ENCODE peak calls at places on chromosomes 3 and 15, in nine cellular contexts. One of them, this sample, is unnamed.

GRCh38 chr3:53140575-53141467 is 10.6 kb upstream of the RFT1 start:
- DNase-seq in lower leg skin: no peak
- DNase-seq in PC-3: peak
- DNase-seq in heart left ventricle: no peak
- DNase-seq in choroid plexus epithelial cell: peak
- DNase-seq in AG09309: no peak
- DNase-seq in upper lobe of right lung: peak
- DNase-seq in cardiac muscle cell: peak
- DNase-seq in psoas muscle: no peak
- DNase-seq in this sample: no peak

GRCh38 chr3:55532806-55533205 is 45.7 kb upstream of the WNT5A start:
- DNase-seq in lower leg skin: no peak
- DNase-seq in heart left ventricle: no peak
- DNase-seq in cardiac muscle cell: no peak
- DNase-seq in psoas muscle: no peak
- DNase-seq in AG09309: no peak
- DNase-seq in PC-3: no peak
- DNase-seq in upper lobe of right lung: no peak
- DNase-seq in choroid plexus epithelial cell: peak
- DNase-seq in this sample: no peak

GRCh38 chr3:113696658-113697191 is 283 bp upstream of the USF3 start:
- DNase-seq in AG09309: peak
- DNase-seq in heart left ventricle: peak
- DNase-seq in lower leg skin: peak
- DNase-seq in upper lobe of right lung: peak
- DNase-seq in choroid plexus epithelial cell: peak
- DNase-seq in PC-3: peak
- DNase-seq in cardiac muscle cell: peak
- DNase-seq in psoas muscle: peak
- DNase-seq in this sample: peak

GRCh38 chr3:183576487-183577107 is 21.1 kb upstream of the KLHL6 start:
- DNase-seq in choroid plexus epithelial cell: peak
- DNase-seq in heart left ventricle: no peak
- DNase-seq in cardiac muscle cell: peak
- DNase-seq in lower leg skin: no peak
- DNase-seq in PC-3: no peak
- DNase-seq in psoas muscle: no peak
- DNase-seq in AG09309: no peak
- DNase-seq in upper lobe of right lung: no peak
- DNase-seq in this sample: no peak

GRCh38 chr3:7640787-7641186 is 779.9 kb downstream of the GRM7 start:
- DNase-seq in choroid plexus epithelial cell: no peak
- DNase-seq in heart left ventricle: no peak
- DNase-seq in lower leg skin: no peak
- DNase-seq in upper lobe of right lung: no peak
- DNase-seq in AG09309: no peak
- DNase-seq in PC-3: no peak
- DNase-seq in cardiac muscle cell: no peak
- DNase-seq in psoas muscle: no peak
- DNase-seq in this sample: no peak

GRCh38 chr15:37810381-37810780 is 124.1 kb upstream of the TMCO5A start:
- DNase-seq in cardiac muscle cell: no peak
- DNase-seq in PC-3: no peak
- DNase-seq in psoas muscle: no peak
- DNase-seq in choroid plexus epithelial cell: no peak
- DNase-seq in heart left ventricle: no peak
- DNase-seq in upper lobe of right lung: no peak
- DNase-seq in AG09309: no peak
- DNase-seq in lower leg skin: no peak
- DNase-seq in this sample: no peak

GRCh38 chr3:186883686-186884058 is 41.2 kb downstream of the ADIPOQ start:
- DNase-seq in upper lobe of right lung: no peak
- DNase-seq in lower leg skin: no peak
- DNase-seq in heart left ventricle: no peak
- DNase-seq in PC-3: no peak
- DNase-seq in AG09309: no peak
- DNase-seq in choroid plexus epithelial cell: no peak
- DNase-seq in cardiac muscle cell: no peak
- DNase-seq in psoas muscle: no peak
- DNase-seq in this sample: no peak

GRCh38 chr3:15317164-15317477 is 15.3 kb downstream of the SH3BP5 start:
- DNase-seq in AG09309: no peak
- DNase-seq in psoas muscle: peak
- DNase-seq in PC-3: no peak
- DNase-seq in cardiac muscle cell: peak
- DNase-seq in heart left ventricle: peak
- DNase-seq in choroid plexus epithelial cell: no peak
- DNase-seq in upper lobe of right lung: no peak
- DNase-seq in lower leg skin: peak
- DNase-seq in this sample: no peak

GRCh38 chr15:64774556-64775523 is 549 bp downstream of the RBPMS2 start:
- DNase-seq in cardiac muscle cell: peak
- DNase-seq in PC-3: no peak
- DNase-seq in heart left ventricle: peak
- DNase-seq in lower leg skin: no peak
- DNase-seq in choroid plexus epithelial cell: no peak
- DNase-seq in psoas muscle: no peak
- DNase-seq in AG09309: no peak
- DNase-seq in upper lobe of right lung: no peak
- DNase-seq in this sample: no peak

GRCh38 chr3:36677331-36678007 is 86.9 kb downstream of the DCLK3 start:
- DNase-seq in lower leg skin: no peak
- DNase-seq in AG09309: peak
- DNase-seq in upper lobe of right lung: no peak
- DNase-seq in PC-3: peak
- DNase-seq in choroid plexus epithelial cell: peak
- DNase-seq in heart left ventricle: no peak
- DNase-seq in psoas muscle: no peak
- DNase-seq in cardiac muscle cell: peak
- DNase-seq in this sample: no peak

GRCh38 chr3:141275511-141275910 is 43.9 kb downstream of the PXYLP1 start:
- DNase-seq in heart left ventricle: no peak
- DNase-seq in psoas muscle: no peak
- DNase-seq in cardiac muscle cell: no peak
- DNase-seq in lower leg skin: no peak
- DNase-seq in AG09309: no peak
- DNase-seq in choroid plexus epithelial cell: peak
- DNase-seq in upper lobe of right lung: no peak
- DNase-seq in PC-3: peak
- DNase-seq in this sample: no peak

GRCh38 chr3:98914210-98915080 is 12.9 kb upstream of the DCBLD2 start:
- DNase-seq in upper lobe of right lung: no peak
- DNase-seq in AG09309: no peak
- DNase-seq in heart left ventricle: no peak
- DNase-seq in PC-3: peak
- DNase-seq in cardiac muscle cell: no peak
- DNase-seq in choroid plexus epithelial cell: peak
- DNase-seq in lower leg skin: no peak
- DNase-seq in psoas muscle: no peak
- DNase-seq in this sample: no peak

GRCh38 chr15:39255760-39256159 is 325.1 kb upstream of the THBS1 start:
- DNase-seq in psoas muscle: no peak
- DNase-seq in heart left ventricle: no peak
- DNase-seq in PC-3: no peak
- DNase-seq in cardiac muscle cell: no peak
- DNase-seq in upper lobe of right lung: no peak
- DNase-seq in choroid plexus epithelial cell: no peak
- DNase-seq in AG09309: no peak
- DNase-seq in lower leg skin: no peak
- DNase-seq in this sample: no peak

GRCh38 chr3:98972155-98972554 is 70.7 kb upstream of the DCBLD2 start:
- DNase-seq in cardiac muscle cell: peak
- DNase-seq in lower leg skin: no peak
- DNase-seq in PC-3: peak
- DNase-seq in AG09309: peak
- DNase-seq in heart left ventricle: no peak
- DNase-seq in choroid plexus epithelial cell: peak
- DNase-seq in upper lobe of right lung: no peak
- DNase-seq in psoas muscle: no peak
- DNase-seq in this sample: no peak

GRCh38 chr3:191136347-191136746 is 62.7 kb upstream of the OSTN start:
- DNase-seq in heart left ventricle: no peak
- DNase-seq in PC-3: peak
- DNase-seq in AG09309: no peak
- DNase-seq in psoas muscle: no peak
- DNase-seq in upper lobe of right lung: no peak
- DNase-seq in choroid plexus epithelial cell: peak
- DNase-seq in lower leg skin: no peak
- DNase-seq in cardiac muscle cell: peak
- DNase-seq in this sample: no peak
- TF ChIP-seq CTCF in heart left ventricle: peak
- TF ChIP-seq CTCF in PC-3: peak
- TF ChIP-seq CTCF in AG09309: peak
- TF ChIP-seq CTCF in psoas muscle: no peak
- TF ChIP-seq CTCF in upper lobe of right lung: peak
- TF ChIP-seq CTCF in choroid plexus epithelial cell: peak
- TF ChIP-seq CTCF in lower leg skin: no peak
- TF ChIP-seq CTCF in cardiac muscle cell: peak
- TF ChIP-seq CTCF in this sample: no peak

DNA sequence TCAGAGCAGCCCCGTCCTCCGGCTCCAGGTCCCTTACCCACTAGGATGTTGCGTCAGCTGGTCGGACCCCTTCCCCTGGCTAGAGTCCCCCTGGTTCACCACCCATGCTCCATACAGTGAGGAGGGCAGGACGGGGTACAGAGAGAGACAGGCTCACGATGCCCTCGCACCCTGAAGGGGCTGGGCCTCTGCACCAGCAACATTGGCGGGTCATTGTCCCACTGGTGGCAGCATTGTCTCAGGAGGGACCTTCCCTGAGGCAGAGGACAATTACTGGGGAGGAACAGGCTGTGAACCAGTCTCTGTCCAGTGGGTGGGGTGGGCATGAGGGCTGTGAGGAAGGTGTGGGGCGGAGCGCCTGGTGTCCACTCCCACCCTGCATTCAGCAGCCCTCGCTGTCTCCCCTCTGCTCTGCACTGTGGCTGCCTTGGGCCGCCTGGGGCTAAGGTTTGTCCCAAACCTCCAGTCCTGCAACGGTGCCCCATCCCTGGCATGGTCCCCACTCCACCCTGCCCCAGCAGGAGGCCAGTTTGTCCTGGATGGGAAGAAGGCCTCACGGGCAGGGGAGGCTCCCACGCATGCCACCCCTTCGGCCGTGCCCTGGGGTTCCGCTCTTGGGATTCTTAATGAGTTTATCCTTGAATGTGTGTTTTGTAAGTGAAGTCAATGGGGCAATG is 48.0 kb upstream of the KLF13 start:
- DNase-seq in psoas muscle: peak
- DNase-seq in choroid plexus epithelial cell: no peak
- DNase-seq in AG09309: no peak
- DNase-seq in upper lobe of right lung: peak
- DNase-seq in lower leg skin: peak
- DNase-seq in PC-3: no peak
- DNase-seq in cardiac muscle cell: no peak
- DNase-seq in heart left ventricle: no peak
- DNase-seq in this sample: peak
- TF ChIP-seq CTCF in psoas muscle: no peak
- TF ChIP-seq CTCF in choroid plexus epithelial cell: no peak
- TF ChIP-seq CTCF in AG09309: no peak
- TF ChIP-seq CTCF in upper lobe of right lung: no peak
- TF ChIP-seq CTCF in lower leg skin: no peak
- TF ChIP-seq CTCF in PC-3: no peak
- TF ChIP-seq CTCF in cardiac muscle cell: no peak
- TF ChIP-seq CTCF in heart left ventricle: no peak
- TF ChIP-seq CTCF in this sample: no peak

GRCh38 chr15:62020576-62021160 is 39.6 kb downstream of the VPS13C start:
- DNase-seq in heart left ventricle: no peak
- DNase-seq in AG09309: no peak
- DNase-seq in psoas muscle: no peak
- DNase-seq in choroid plexus epithelial cell: peak
- DNase-seq in lower leg skin: no peak
- DNase-seq in PC-3: peak
- DNase-seq in upper lobe of right lung: no peak
- DNase-seq in cardiac muscle cell: no peak
- DNase-seq in this sample: no peak

GRCh38 chr15:62026707-62027565 is 33.3 kb downstream of the VPS13C start:
- DNase-seq in upper lobe of right lung: no peak
- DNase-seq in AG09309: no peak
- DNase-seq in PC-3: no peak
- DNase-seq in lower leg skin: no peak
- DNase-seq in heart left ventricle: no peak
- DNase-seq in choroid plexus epithelial cell: no peak
- DNase-seq in psoas muscle: no peak
- DNase-seq in cardiac muscle cell: no peak
- DNase-seq in this sample: no peak

GRCh38 chr15:62027916-62028315 is 32.3 kb downstream of the VPS13C start:
- DNase-seq in choroid plexus epithelial cell: no peak
- DNase-seq in cardiac muscle cell: no peak
- DNase-seq in lower leg skin: no peak
- DNase-seq in AG09309: no peak
- DNase-seq in heart left ventricle: no peak
- DNase-seq in psoas muscle: no peak
- DNase-seq in PC-3: no peak
- DNase-seq in upper lobe of right lung: no peak
- DNase-seq in this sample: no peak

GRCh38 chr15:62021991-62022600 is 38.2 kb downstream of the VPS13C start:
- DNase-seq in cardiac muscle cell: peak
- DNase-seq in heart left ventricle: no peak
- DNase-seq in AG09309: no peak
- DNase-seq in psoas muscle: no peak
- DNase-seq in upper lobe of right lung: no peak
- DNase-seq in lower leg skin: no peak
- DNase-seq in PC-3: peak
- DNase-seq in choroid plexus epithelial cell: peak
- DNase-seq in this sample: no peak
- TF ChIP-seq CTCF in cardiac muscle cell: peak
- TF ChIP-seq CTCF in heart left ventricle: no peak
- TF ChIP-seq CTCF in AG09309: peak
- TF ChIP-seq CTCF in psoas muscle: no peak
- TF ChIP-seq CTCF in upper lobe of right lung: peak
- TF ChIP-seq CTCF in lower leg skin: no peak
- TF ChIP-seq CTCF in PC-3: peak
- TF ChIP-seq CTCF in choroid plexus epithelial cell: peak
- TF ChIP-seq CTCF in this sample: no peak

GRCh38 chr3:155737844-155738460 is 6.9 kb downstream of the PLCH1 start:
- DNase-seq in psoas muscle: no peak
- DNase-seq in AG09309: no peak
- DNase-seq in choroid plexus epithelial cell: peak
- DNase-seq in lower leg skin: no peak
- DNase-seq in upper lobe of right lung: no peak
- DNase-seq in cardiac muscle cell: no peak
- DNase-seq in heart left ventricle: no peak
- DNase-seq in PC-3: peak
- DNase-seq in this sample: no peak

GRCh38 chr3:155741598-155741997 is 3.3 kb downstream of the PLCH1 start:
- DNase-seq in upper lobe of right lung: no peak
- DNase-seq in cardiac muscle cell: no peak
- DNase-seq in psoas muscle: no peak
- DNase-seq in choroid plexus epithelial cell: no peak
- DNase-seq in PC-3: no peak
- DNase-seq in AG09309: no peak
- DNase-seq in lower leg skin: no peak
- DNase-seq in heart left ventricle: no peak
- DNase-seq in this sample: no peak

GRCh38 chr3:155738580-155739076 is 6.2 kb downstream of the PLCH1 start:
- DNase-seq in psoas muscle: no peak
- DNase-seq in cardiac muscle cell: no peak
- DNase-seq in PC-3: no peak
- DNase-seq in upper lobe of right lung: no peak
- DNase-seq in choroid plexus epithelial cell: no peak
- DNase-seq in AG09309: no peak
- DNase-seq in heart left ventricle: no peak
- DNase-seq in lower leg skin: no peak
- DNase-seq in this sample: no peak

GRCh38 chr3:155741081-155741480 is 3.8 kb downstream of the PLCH1 start:
- DNase-seq in AG09309: no peak
- DNase-seq in cardiac muscle cell: no peak
- DNase-seq in choroid plexus epithelial cell: no peak
- DNase-seq in PC-3: no peak
- DNase-seq in upper lobe of right lung: no peak
- DNase-seq in psoas muscle: no peak
- DNase-seq in heart left ventricle: no peak
- DNase-seq in lower leg skin: no peak
- DNase-seq in this sample: no peak

GRCh38 chr3:155739154-155739553 is 5.7 kb downstream of the PLCH1 start:
- DNase-seq in AG09309: no peak
- DNase-seq in choroid plexus epithelial cell: peak
- DNase-seq in PC-3: no peak
- DNase-seq in upper lobe of right lung: no peak
- DNase-seq in psoas muscle: no peak
- DNase-seq in cardiac muscle cell: no peak
- DNase-seq in heart left ventricle: no peak
- DNase-seq in lower leg skin: no peak
- DNase-seq in this sample: no peak
- TF ChIP-seq CTCF in AG09309: no peak
- TF ChIP-seq CTCF in choroid plexus epithelial cell: no peak
- TF ChIP-seq CTCF in PC-3: peak
- TF ChIP-seq CTCF in upper lobe of right lung: no peak
- TF ChIP-seq CTCF in psoas muscle: no peak
- TF ChIP-seq CTCF in cardiac muscle cell: no peak
- TF ChIP-seq CTCF in heart left ventricle: no peak
- TF ChIP-seq CTCF in lower leg skin: no peak
- TF ChIP-seq CTCF in this sample: no peak

This sample was measured in coronary artery.